ENCODE peak calls at places on chromosomes 3 and 15, in four cellular contexts. G is heart left ventricle, Y is GM12878, D is astrocyte. F is an unnamed sample.

GRCh38 chr3:108322352-108322751 is 26.0 kb downstream of the HHLA2 start:
- DNase-seq in Y (no peak), D (no peak), G (no peak), F (no peak)

GRCh38 chr3:184543848-184544512 is 17.6 kb upstream of the EPHB3 start:
- DNase-seq in G (peak; percentile 71), D (peak; percentile 40), Y (no peak), F (peak; percentile 83)

GRCh38 chr3:74000715-74001114 is 376.0 kb upstream of the PDZRN3 start:
- DNase-seq in D (no peak), Y (no peak), G (no peak), F (no peak)

GRCh38 chr3:57017481-57017880 is 43.0 kb upstream of the SPATA12 start:
- DNase-seq in Y (no peak), G (no peak), D (peak; percentile 15), F (no peak)

GRCh38 chr3:124584552-124585391 is 145.5 kb upstream of the UMPS start:
- DNase-seq in D (peak; percentile 51), G (peak; percentile 81), Y (no peak), F (peak; percentile 93)

GRCh38 chr15:67248106-67248505 is 6.4 kb downstream of the AAGAB start:
- DNase-seq in Y (no peak), G (no peak), D (peak; percentile 14), F (no peak)

GRCh38 chr3:124526601-124527000 is 203.7 kb upstream of the UMPS start:
- DNase-seq in G (no peak), D (no peak), Y (no peak), F (no peak)

GRCh38 chr15:100229181-100230163 is 112.3 kb downstream of the ADAMTS17 start:
- DNase-seq in D (no peak), G (no peak), Y (no peak), F (no peak)

GRCh38 chr3:46484911-46485696 is 12.7 kb upstream of the RTP3 start:
- DNase-seq in G (no peak), Y (no peak), D (no peak), F (peak; percentile 89)

GRCh38 chr3:175456496-175456895 is 597.4 kb downstream of the NAALADL2 start:
- DNase-seq in G (no peak), D (peak; percentile 39), Y (no peak), F (no peak)

GRCh38 chr15:91553455-91553854 is 300.1 kb upstream of the SLCO3A1 start:
- DNase-seq in D (no peak), G (no peak), Y (no peak), F (no peak)

GRCh38 chr15:28984421-28985375 is 98.9 kb downstream of the APBA2 start:
- DNase-seq in Y (no peak), G (no peak), D (peak; percentile 64), F (no peak)

GRCh38 chr3:170869645-170870593 is at the start of gene RPL22L1:
- DNase-seq in G (peak; percentile 94), Y (peak; percentile 91), D (peak; percentile 90), F (peak; percentile 95)

GRCh38 chr3:154121236-154122095 is at the start of gene ARHGEF26:
- DNase-seq in G (peak; percentile 85), Y (no peak), D (peak; percentile 53), F (peak; percentile 89)

GRCh38 chr15:99718421-99718820 is 14.8 kb downstream of the LYSMD4 start:
- DNase-seq in D (no peak), Y (no peak), G (no peak), F (no peak)

GRCh38 chr3:28601291-28601690 is 252.7 kb upstream of the AZI2 start:
- DNase-seq in G (no peak), D (no peak), Y (no peak), F (no peak)

GRCh38 chr15:33370225-33371020 is 59.7 kb downstream of the RYR3 start:
- DNase-seq in D (no peak), Y (no peak), G (no peak), F (no peak)

GRCh38 chr3:187997490-187997889 is 156.5 kb upstream of the LPP start:
- DNase-seq in D (peak; percentile 18), G (no peak), Y (no peak), F (no peak)

GRCh38 chr3:184786271-184787010 is 25.5 kb upstream of the VPS8 start:
- DNase-seq in G (peak; percentile 56), D (peak; percentile 67), Y (no peak), F (no peak)

GRCh38 chr15:73965094-73965729 is 26.9 kb downstream of the STOML1 start:
- DNase-seq in G (no peak), Y (no peak), D (no peak), F (no peak)

GRCh38 chr3:171353423-171353822 is 106.8 kb downstream of the TNIK start:
- DNase-seq in G (no peak), Y (no peak), D (peak; percentile 25), F (no peak)

GRCh38 chr15:67850995-67851535 is 11.2 kb upstream of the RNU6-1 start:
- DNase-seq in G (no peak), D (peak; percentile 36), Y (peak; percentile 52), F (no peak)

GRCh38 chr3:139505829-139506386 is 29.6 kb upstream of the RBP2 start:
- DNase-seq in Y (no peak), G (no peak), D (no peak), F (no peak)

GRCh38 chr3:139509631-139510030 is 29.9 kb downstream of the RBP1 start:
- DNase-seq in D (no peak), G (no peak), Y (no peak), F (no peak)

DNA sequence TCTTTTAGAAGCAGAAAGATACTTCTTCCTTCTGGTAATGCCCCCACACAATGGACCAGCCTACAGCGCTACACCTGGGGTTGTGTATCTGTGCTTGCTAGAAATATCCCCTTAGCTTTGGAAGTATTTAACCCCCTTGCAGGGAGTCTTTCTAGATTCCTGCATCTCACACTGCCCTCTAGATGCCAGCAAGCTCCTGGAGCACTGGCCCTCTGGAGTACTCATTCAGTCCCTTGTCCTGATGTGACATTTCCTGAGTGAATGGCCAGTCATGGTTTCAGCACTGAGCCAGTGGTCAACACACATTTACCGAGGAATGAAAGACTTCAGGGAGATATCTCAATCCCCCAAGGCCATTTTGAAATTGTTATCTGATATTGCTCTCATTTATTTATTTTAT is 30.5 kb upstream of the RBP2 start:
- DNase-seq in G (no peak), Y (no peak), D (no peak), F (no peak)
- TF ChIP-seq CTCF in G (no peak), Y (no peak), D (no peak), F (no peak)

DNA sequence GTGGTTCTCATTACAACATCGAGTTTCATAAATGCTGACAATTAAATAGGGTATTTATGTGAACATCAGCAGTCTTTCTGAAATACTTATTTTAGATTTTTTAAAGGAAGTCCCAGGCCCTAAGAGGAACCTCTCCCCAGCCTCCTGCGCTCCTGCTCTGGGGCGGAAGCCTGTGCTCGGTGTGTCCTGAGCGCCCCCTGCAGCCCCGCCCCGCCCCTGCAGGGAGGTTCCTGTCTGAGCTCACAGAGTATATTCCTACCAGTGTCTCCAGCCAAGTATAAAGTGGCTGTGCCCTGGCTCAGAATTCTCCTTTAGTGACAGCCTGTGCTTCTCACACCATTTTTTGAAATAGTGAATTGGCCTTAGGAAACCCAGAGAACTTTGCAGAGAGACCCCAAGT is 567.9 kb downstream of the GOLGA6L6 start:
- DNase-seq in D (no peak), G (no peak), Y (no peak), F (no peak)
- TF ChIP-seq CTCF in D (no peak), G (no peak), Y (no peak), F (no peak)

GRCh38 chr3:20130122-20130521 is 55.9 kb downstream of the SGO1 start:
- DNase-seq in D (no peak), G (no peak), Y (no peak), F (no peak)
- TF ChIP-seq CTCF in D (no peak), G (peak; percentile 23), Y (no peak), F (no peak)

GRCh38 chr3:37902674-37903073 is 41.0 kb downstream of the CTDSPL start:
- DNase-seq in Y (no peak), G (no peak), D (no peak), F (no peak)
- TF ChIP-seq CTCF in Y (no peak), G (no peak), D (no peak), F (no peak)

GRCh38 chr15:70669966-70670658 is 93.2 kb downstream of the UACA start:
- DNase-seq in D (no peak), G (peak; percentile 50), Y (no peak), F (peak; percentile 49)

GRCh38 chr15:70672081-70672480 is 91.3 kb downstream of the UACA start:
- DNase-seq in G (no peak), Y (peak; percentile 51), D (peak; percentile 41), F (no peak)

GRCh38 chr15:70669006-70669602 is 94.3 kb downstream of the UACA start:
- DNase-seq in G (no peak), D (no peak), Y (peak; percentile 80), F (no peak)

GRCh38 chr15:70665599-70665998 is 97.8 kb downstream of the UACA start:
- DNase-seq in G (no peak), D (no peak), Y (no peak), F (no peak)

GRCh38 chr15:70670680-70671079 is 92.7 kb downstream of the UACA start:
- DNase-seq in Y (no peak), D (no peak), G (no peak), F (no peak)
- TF ChIP-seq CTCF in Y (no peak), D (peak; percentile 9), G (no peak), F (no peak)

DNA sequence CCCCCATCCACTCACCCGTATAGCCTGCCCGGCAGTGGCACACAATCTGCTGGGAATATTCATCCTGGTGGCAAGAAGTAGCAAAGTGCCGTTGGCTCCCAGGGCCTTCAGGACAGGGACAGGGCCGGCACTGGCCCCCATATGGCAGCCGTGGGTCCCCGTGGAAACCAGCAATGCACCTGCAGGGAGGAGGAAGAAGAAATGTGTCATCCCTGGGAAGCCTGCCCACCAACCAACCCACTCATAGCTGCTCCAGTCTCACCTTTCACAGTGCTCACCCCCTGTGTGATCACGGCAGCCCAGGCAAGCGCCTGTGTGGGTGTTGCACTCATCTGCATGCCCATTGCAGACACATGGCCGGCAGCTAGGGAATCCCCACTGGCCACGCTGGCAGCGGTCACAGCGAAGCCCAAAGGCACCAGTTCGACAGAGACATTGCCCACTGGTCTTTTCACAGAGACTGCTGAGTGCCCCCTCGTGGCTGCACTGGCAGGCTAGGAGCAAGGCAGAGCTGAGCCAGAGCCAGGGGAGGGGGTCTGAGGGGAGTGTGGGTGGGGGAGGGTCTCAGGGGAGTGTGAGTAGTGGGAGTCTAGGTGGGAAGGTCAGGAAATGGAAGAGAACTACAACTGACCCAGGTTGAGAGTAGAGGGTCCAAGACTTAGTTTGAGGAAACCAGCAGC is 4.5 kb upstream of the USP19 start:
- DNase-seq in D (no peak), Y (no peak), G (no peak), F (no peak)
- TF ChIP-seq CTCF in D (no peak), Y (peak; percentile 53), G (no peak), F (no peak)